ENCODE peak calls at places on chromosomes 13 and 19, in four cellular contexts. O, Q, X and B are unnamed samples.

GRCh38 chr13:32318072-32318471 is 2.8 kb downstream of the BRCA2 start:
- DNase-seq in Q (no peak), X (no peak), O (no peak), B (no peak)

GRCh38 chr13:20499986-20500385 is 25.7 kb downstream of the CRYL1 start:
- DNase-seq in Q (no peak), X (no peak), O (no peak), B (no peak)

GRCh38 chr19:43780706-43781525 is at the start of gene KCNN4:
- DNase-seq in Q (peak; percentile 46), X (peak; percentile 47), O (no peak), B (peak; percentile 32)

GRCh38 chr19:7373862-7374261 is 25.1 kb downstream of the ARHGEF18 start:
- DNase-seq in O (no peak), Q (no peak), X (no peak), B (no peak)

GRCh38 chr13:41054919-41055619 is 6.2 kb upstream of the WBP4 start:
- DNase-seq in O (peak; percentile 24), X (no peak), Q (no peak), B (no peak)

GRCh38 chr19:33767898-33768413 is 28.7 kb upstream of the KCTD15 start:
- DNase-seq in X (no peak), Q (no peak), O (peak; percentile 86), B (no peak)

GRCh38 chr13:101660711-101661110 is 208.2 kb downstream of the ITGBL1 start:
- DNase-seq in X (no peak), Q (no peak), O (no peak), B (no peak)

GRCh38 chr13:113112893-113113845 is 7.6 kb downstream of the F7 start:
- DNase-seq in Q (no peak), O (no peak), X (no peak), B (no peak)

GRCh38 chr13:94917814-94918213 is 205.5 kb upstream of the SOX21 start:
- DNase-seq in Q (no peak), O (peak; percentile 15), X (no peak), B (no peak)

GRCh38 chr13:104641309-104641708 is 1575.1 kb upstream of the SLC10A2 start:
- DNase-seq in O (no peak), Q (no peak), X (no peak), B (no peak)

GRCh38 chr19:14004619-14005380 is 1.3 kb downstream of the RFX1 start:
- DNase-seq in Q (no peak), O (no peak), X (no peak), B (no peak)

GRCh38 chr19:10888421-10888866 is 17.1 kb downstream of the CARM1 start:
- DNase-seq in O (peak; percentile 89), Q (no peak), X (no peak), B (no peak)

GRCh38 chr19:41945135-41945766 is 13.9 kb downstream of the RABAC1 start:
- DNase-seq in Q (peak; percentile 80), O (no peak), X (peak; percentile 57), B (peak; percentile 80)

GRCh38 chr13:108297114-108297513 is 27.6 kb downstream of the TNFSF13B start:
- DNase-seq in X (no peak), Q (no peak), O (no peak), B (no peak)

GRCh38 chr19:3046621-3047306 is 15.5 kb downstream of the TLE5 start:
- DNase-seq in X (no peak), Q (no peak), O (no peak), B (no peak)

GRCh38 chr13:100658363-100658762 is 16.2 kb downstream of the TMTC4 start:
- DNase-seq in O (no peak), X (no peak), Q (no peak), B (no peak)

GRCh38 chr19:18279266-18279515 is 2.2 kb downstream of the JUND start:
- DNase-seq in X (no peak), Q (no peak), O (no peak), B (no peak)

GRCh38 chr19:41795031-41795461 is 1.3 kb upstream of the CEACAM3 start:
- DNase-seq in Q (peak; percentile 21), O (peak; percentile 80), X (peak; percentile 43), B (peak; percentile 24)